ENCODE peak calls at places on chromosomes 16 and 17, in eight cellular contexts. Z is endothelial cell, M is PC-3, I is Caco-2, E is sigmoid colon, W is mucosa of descending colon, V is fibroblast of lung, Y is pancreas. Q is an unnamed sample.

GRCh38 chr17:81494984-81495383 is 17.6 kb downstream of the ACTG1 start:
- DNase-seq in M (peak; percentile 34), I (peak; percentile 81), Z (no peak), Y (no peak), V (no peak), E (no peak), W (no peak), Q (no peak)

GRCh38 chr17:37696366-37696765 is 48.5 kb downstream of the HNF1B start:
- DNase-seq in W (no peak), Y (no peak), I (no peak), V (no peak), M (no peak), E (peak; percentile 14), Z (no peak), Q (no peak)

GRCh38 chr16:84677017-84677803 is 22.6 kb upstream of the USP10 start:
- DNase-seq in E (peak; percentile 38), I (no peak), W (no peak), M (no peak), Z (no peak), V (no peak), Y (no peak), Q (no peak)

GRCh38 chr17:9023389-9024210 is 2.3 kb downstream of the NTN1 start:
- DNase-seq in W (no peak), V (no peak), M (no peak), Y (no peak), Z (no peak), I (no peak), E (no peak), Q (no peak)

GRCh38 chr16:2715519-2715918 is 4.5 kb downstream of the PRSS27 start:
- DNase-seq in Z (peak; percentile 79), M (no peak), Y (peak; percentile 41), V (peak; percentile 27), I (peak; percentile 51), E (no peak), W (peak; percentile 74), Q (peak; percentile 81)

GRCh38 chr16:84356591-84357116 is 11.7 kb upstream of the ATP2C2 start:
- DNase-seq in Z (no peak), W (peak; percentile 59), Y (no peak), V (no peak), E (no peak), M (peak; percentile 80), I (peak; percentile 55), Q (no peak)

GRCh38 chr16:49800876-49801275 is 55.0 kb downstream of the ZNF423 start:
- DNase-seq in Y (no peak), W (no peak), M (no peak), I (no peak), Z (no peak), V (no peak), E (no peak), Q (no peak)

GRCh38 chr17:37187262-37187661 is 188.5 kb upstream of the C17orf78 start:
- DNase-seq in V (no peak), E (no peak), Y (no peak), I (no peak), M (peak; percentile 12), W (no peak), Z (no peak), Q (no peak)

GRCh38 chr16:53872248-53873221 is 168.6 kb downstream of the FTO start:
- DNase-seq in W (no peak), Y (no peak), Z (no peak), I (no peak), V (peak; percentile 39), E (no peak), M (no peak), Q (no peak)

GRCh38 chr17:39175695-39176093 is 9.7 kb upstream of the ARL5C start:
- DNase-seq in M (no peak), V (no peak), W (no peak), Y (no peak), E (no peak), I (no peak), Z (no peak), Q (no peak)

GRCh38 chr17:43676471-43676870 is 14.7 kb upstream of the MEOX1 start:
- DNase-seq in E (no peak), W (no peak), Z (no peak), I (no peak), Y (no peak), M (peak; percentile 24), V (peak; percentile 22), Q (no peak)

GRCh38 chr17:43620147-43620944 is 41.4 kb downstream of the MEOX1 start:
- DNase-seq in Z (no peak), E (no peak), V (no peak), I (no peak), W (no peak), M (no peak), Y (no peak), Q (no peak)

GRCh38 chr17:64534187-64534586 is 27.4 kb downstream of the CEP95 start:
- DNase-seq in Y (no peak), M (peak; percentile 45), Z (peak; percentile 11), I (no peak), V (no peak), W (no peak), E (no peak), Q (no peak)

GRCh38 chr17:64020068-64020766 is at the start of gene ICAM2:
- DNase-seq in W (peak; percentile 81), M (no peak), I (no peak), V (no peak), Y (peak; percentile 69), E (peak; percentile 79), Z (no peak), Q (no peak)

GRCh38 chr16:25108054-25108453 is 3.5 kb upstream of the LCMT1 start:
- DNase-seq in E (no peak), V (no peak), I (peak; percentile 61), M (peak; percentile 29), Y (no peak), W (no peak), Z (no peak), Q (no peak)

GRCh38 chr16:10465821-10466220 is 80.0 kb downstream of the ATF7IP2 start:
- DNase-seq in V (no peak), Y (no peak), W (no peak), M (no peak), E (no peak), I (no peak), Z (no peak), Q (no peak)

GRCh38 chr17:1829189-1829578 is 518 bp downstream of the SMYD4 start:
- DNase-seq in Z (no peak), M (peak; percentile 9), W (peak; percentile 58), Y (peak; percentile 47), E (peak; percentile 69), V (peak; percentile 5), I (peak; percentile 48), Q (no peak)

GRCh38 chr17:42759982-42760651 is 910 bp upstream of the RAMP2 start:
- DNase-seq in Y (no peak), I (no peak), Z (no peak), V (no peak), W (no peak), E (no peak), M (no peak), Q (peak; percentile 24)

GRCh38 chr17:18043491-18043890 is 4.3 kb downstream of the GID4 start:
- DNase-seq in V (peak; percentile 40), M (peak; percentile 61), Y (no peak), I (no peak), Z (no peak), W (no peak), E (no peak), Q (no peak)

GRCh38 chr16:86516618-86517003 is 6.3 kb downstream of the FOXF1 start:
- DNase-seq in I (no peak), W (no peak), V (peak; percentile 66), Y (no peak), E (peak; percentile 77), M (no peak), Z (no peak), Q (no peak)

GRCh38 chr16:67199011-67199807 is at the start of gene ELMO3:
- DNase-seq in Y (peak; percentile 72), Z (peak; percentile 71), V (no peak), E (no peak), I (peak; percentile 88), W (peak; percentile 90), M (no peak), Q (no peak)

GRCh38 chr16:67196881-67197280 is 2.0 kb upstream of the ELMO3 start:
- DNase-seq in Z (no peak), I (no peak), W (no peak), M (no peak), E (no peak), Y (no peak), V (no peak), Q (no peak)

GRCh38 chr16:67197704-67198103 is 1.2 kb upstream of the ELMO3 start:
- DNase-seq in W (no peak), V (no peak), Z (no peak), M (no peak), Y (no peak), I (no peak), E (no peak), Q (no peak)

GRCh38 chr16:67199808-67200198 is 872 bp downstream of the ELMO3 start:
- DNase-seq in I (peak; percentile 73), E (no peak), W (peak; percentile 62), Z (peak; percentile 60), M (no peak), V (no peak), Y (no peak), Q (no peak)

GRCh38 chr16:67198238-67198734 is 645 bp upstream of the ELMO3 start:
- DNase-seq in M (peak; percentile 30), I (peak; percentile 53), E (no peak), Z (peak; percentile 60), V (peak; percentile 54), Y (no peak), W (peak; percentile 81), Q (no peak)
- TF ChIP-seq CTCF in M (peak; percentile 70), I (peak; percentile 58), E (peak; percentile 52), Z (peak; percentile 61), V (peak; percentile 71), Y (peak; percentile 48), W (peak; percentile 78), Q (peak; percentile 78)

GRCh38 chr16:78705694-78706093 is 606.2 kb downstream of the WWOX start:
- DNase-seq in E (no peak), Y (no peak), Z (no peak), V (peak; percentile 55), W (peak; percentile 9), M (peak; percentile 61), I (peak; percentile 39), Q (no peak)
- TF ChIP-seq CTCF in E (no peak), Y (peak; percentile 16), Z (peak; percentile 91), V (peak; percentile 51), W (peak; percentile 37), M (peak; percentile 54), I (peak; percentile 32), Q (peak; percentile 70)

GRCh38 chr17:82823004-82823403 is 16.8 kb downstream of the ZNF750 start:
- DNase-seq in M (no peak), V (no peak), Z (peak; percentile 41), Y (no peak), I (peak; percentile 36), E (no peak), W (no peak), Q (peak; percentile 42)
- TF ChIP-seq CTCF in M (peak; percentile 46), V (no peak), Z (peak; percentile 11), Y (no peak), I (peak; percentile 38), E (no peak), W (no peak), Q (peak; percentile 23)

DNA sequence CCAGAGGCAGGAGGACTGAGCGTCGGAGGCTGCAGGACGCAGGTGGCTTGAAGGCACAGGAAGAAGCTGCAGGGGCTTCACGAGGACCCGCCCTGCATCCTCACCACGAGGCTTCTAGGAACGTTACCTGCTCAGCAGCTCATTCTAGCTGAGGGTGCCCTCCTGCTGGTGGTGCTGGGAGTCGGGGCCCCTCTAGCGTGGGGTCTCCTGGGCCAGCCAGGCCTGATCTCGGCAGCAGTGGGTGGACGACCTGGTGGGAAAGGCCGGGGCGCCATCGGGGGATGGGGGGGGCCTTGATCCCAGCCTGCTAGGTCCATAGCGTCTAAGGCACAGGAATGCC is 78.2 kb downstream of the KLHDC4 start:
- DNase-seq in I (no peak), M (no peak), E (no peak), V (no peak), Y (no peak), W (no peak), Z (no peak), Q (no peak)
- TF ChIP-seq CTCF in I (no peak), M (no peak), E (no peak), V (no peak), Y (no peak), W (no peak), Z (no peak), Q (no peak)